ENCODE peak calls at places on chromosome 7, in six cellular contexts. Y is HEK293T, P is IMR-90, N is A549, R is HepG2, I is K562. T is an unnamed sample.

GRCh38 chr7:31029674-31030073 is 22.4 kb upstream of the ADCYAP1R1 start:
- DNase-seq in Y (no peak), P (no peak), N (no peak), R (no peak), I (no peak), T (no peak)

GRCh38 chr7:34090796-34091195 is 185.5 kb downstream of the BMPER start:
- DNase-seq in Y (no peak), P (peak), N (no peak), R (no peak), I (no peak), T (no peak)

GRCh38 chr7:140212100-140212881 is 35.5 kb upstream of the KDM7A start:
- DNase-seq in Y (no peak), P (peak), N (no peak), R (no peak), I (no peak), T (peak)

GRCh38 chr7:3495957-3496356 is 194.9 kb downstream of the SDK1 start:
- DNase-seq in Y (no peak), P (no peak), N (no peak), R (no peak), I (no peak), T (no peak)

GRCh38 chr7:74012842-74013249 is 15.1 kb upstream of the ELN start:
- DNase-seq in Y (no peak), P (peak), N (no peak), R (no peak), I (no peak), T (peak)

GRCh38 chr7:136526408-136527105 is 341.9 kb upstream of the CHRM2 start:
- DNase-seq in Y (no peak), P (no peak), N (no peak), R (no peak), I (no peak), T (no peak)

GRCh38 chr7:138258194-138258554 is 181.9 kb downstream of the AKR1D1 start:
- DNase-seq in Y (no peak), P (no peak), N (no peak), R (peak), I (no peak), T (no peak)

GRCh38 chr7:78323118-78323517 is 524.5 kb downstream of the PHTF2 start:
- DNase-seq in Y (no peak), P (no peak), N (no peak), R (no peak), I (no peak), T (no peak)

GRCh38 chr7:5773661-5774086 is 7.8 kb downstream of the RNF216 start:
- DNase-seq in Y (no peak), P (peak), N (peak), R (peak), I (peak), T (no peak)

GRCh38 chr7:39130740-39131538 is 153.2 kb downstream of the POU6F2 start:
- DNase-seq in Y (no peak), P (no peak), N (no peak), R (no peak), I (no peak), T (no peak)

GRCh38 chr7:92880212-92881090 is 44.1 kb upstream of the CDK6 start:
- DNase-seq in Y (no peak), P (no peak), N (peak), R (peak), I (no peak), T (no peak)

GRCh38 chr7:107857541-107857912 is 33.5 kb upstream of the DLD start:
- DNase-seq in Y (no peak), P (peak), N (no peak), R (peak), I (no peak), T (no peak)

GRCh38 chr7:133676805-133677370 is 424.0 kb downstream of the EXOC4 start:
- DNase-seq in Y (no peak), P (peak), N (peak), R (no peak), I (no peak), T (no peak)

GRCh38 chr7:143396625-143397556 is 11.8 kb downstream of the EPHA1 start:
- DNase-seq in Y (no peak), P (peak), N (no peak), R (no peak), I (no peak), T (no peak)

GRCh38 chr7:1853619-1854520 is 183.8 kb downstream of the ELFN1 start:
- DNase-seq in Y (no peak), P (no peak), N (no peak), R (no peak), I (peak), T (no peak)

GRCh38 chr7:28937103-28937502 is 21.0 kb downstream of the TRIL start:
- DNase-seq in Y (no peak), P (no peak), N (no peak), R (no peak), I (no peak), T (no peak)

GRCh38 chr7:114930107-114930521 is 8.2 kb downstream of the MDFIC start:
- DNase-seq in Y (no peak), P (peak), N (no peak), R (no peak), I (no peak), T (no peak)

GRCh38 chr7:129782257-129783096 is 170.3 kb downstream of the UBE2H start:
- DNase-seq in Y (no peak), P (no peak), N (no peak), R (no peak), I (no peak), T (no peak)

GRCh38 chr7:129784437-129784782 is 168.3 kb downstream of the UBE2H start:
- DNase-seq in Y (no peak), P (no peak), N (no peak), R (no peak), I (no peak), T (no peak)

GRCh38 chr7:129784783-129785456 is 167.8 kb downstream of the UBE2H start:
- DNase-seq in Y (no peak), P (no peak), N (no peak), R (no peak), I (peak), T (peak)

GRCh38 chr7:129781856-129782256 is 170.3 kb downstream of the NRF1 start:
- DNase-seq in Y (no peak), P (no peak), N (no peak), R (no peak), I (peak), T (no peak)

DNA sequence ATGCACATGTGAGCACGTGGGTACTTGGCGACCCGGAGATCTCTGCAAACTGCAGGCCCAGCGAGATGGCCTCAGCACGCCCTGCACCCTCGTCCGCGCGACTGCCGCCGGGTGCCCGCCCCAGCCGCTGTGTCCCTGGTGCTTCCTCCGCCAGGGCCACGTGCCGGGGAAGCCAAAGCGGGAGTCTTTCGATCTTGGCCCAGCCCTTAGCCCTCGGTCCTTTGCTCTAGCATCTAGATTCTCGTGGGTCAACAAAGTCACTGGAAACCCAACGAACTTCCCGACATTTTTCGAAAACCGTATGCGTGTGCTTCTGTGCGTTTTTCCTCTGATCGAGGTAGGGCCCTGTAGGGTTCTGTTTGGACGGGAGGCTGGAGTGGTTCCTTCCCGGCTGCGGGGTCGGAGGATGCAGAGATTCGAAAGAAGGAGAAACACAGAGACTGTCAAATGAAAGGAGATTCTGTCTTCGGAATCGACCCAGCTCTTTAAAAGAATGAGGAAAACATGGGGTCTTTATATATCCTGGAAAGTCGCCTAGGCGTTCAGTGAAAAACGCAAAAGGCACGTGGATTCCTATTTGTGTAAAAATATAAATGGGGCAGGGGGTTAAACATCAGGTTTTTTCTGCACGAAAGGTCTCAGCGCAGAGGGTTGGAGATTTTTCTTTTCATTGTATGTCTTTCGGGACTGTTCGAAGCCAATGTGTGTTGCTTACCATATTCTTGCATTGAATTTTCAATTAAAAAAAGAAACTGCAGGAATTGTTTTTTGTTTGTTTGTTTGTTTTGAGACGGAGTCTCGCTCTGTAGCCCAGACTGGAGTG is 169.5 kb downstream of the UBE2H start:
- DNase-seq in Y (no peak), P (no peak), N (no peak), R (no peak), I (no peak), T (no peak)
- TF ChIP-seq BHLHE40 in Y (no peak), P (no peak), N (no peak), R (no peak), I (no peak), T (no peak)

DNA sequence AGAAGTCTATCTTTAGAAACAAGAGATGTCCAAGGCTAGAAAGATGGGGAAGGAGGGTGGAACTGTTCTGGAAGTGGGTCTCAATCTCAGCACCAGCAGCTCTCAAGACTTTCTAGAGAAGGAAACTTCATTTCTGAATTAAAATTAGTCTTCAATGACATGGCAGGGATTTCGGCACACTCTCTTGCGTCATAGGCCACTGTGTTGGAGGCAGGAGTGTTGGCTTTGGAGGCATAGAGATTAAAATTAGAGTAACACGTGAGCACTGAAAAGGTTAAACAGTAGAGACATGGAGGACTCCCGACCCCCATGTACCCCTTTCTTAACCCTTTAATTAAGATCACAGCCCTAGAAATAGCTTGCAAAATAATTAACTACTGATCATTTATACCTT is 43.3 kb downstream of the EGFR start:
- DNase-seq in Y (no peak), P (no peak), N (no peak), R (no peak), I (no peak), T (no peak)
- TF ChIP-seq BHLHE40 in Y (no peak), P (no peak), N (no peak), R (no peak), I (no peak), T (no peak)

GRCh38 chr7:21939136-21939857 is 6.4 kb downstream of the CDCA7L start:
- DNase-seq in Y (no peak), P (no peak), N (no peak), R (no peak), I (no peak), T (peak)
- TF ChIP-seq BHLHE40 in Y (no peak), P (no peak), N (no peak), R (no peak), I (no peak), T (peak)

GRCh38 chr7:151789380-151789947 is 87.5 kb downstream of the PRKAG2 start:
- DNase-seq in Y (no peak), P (no peak), N (no peak), R (no peak), I (no peak), T (no peak)
- TF ChIP-seq BHLHE40 in Y (no peak), P (no peak), N (no peak), R (no peak), I (no peak), T (no peak)

DNA sequence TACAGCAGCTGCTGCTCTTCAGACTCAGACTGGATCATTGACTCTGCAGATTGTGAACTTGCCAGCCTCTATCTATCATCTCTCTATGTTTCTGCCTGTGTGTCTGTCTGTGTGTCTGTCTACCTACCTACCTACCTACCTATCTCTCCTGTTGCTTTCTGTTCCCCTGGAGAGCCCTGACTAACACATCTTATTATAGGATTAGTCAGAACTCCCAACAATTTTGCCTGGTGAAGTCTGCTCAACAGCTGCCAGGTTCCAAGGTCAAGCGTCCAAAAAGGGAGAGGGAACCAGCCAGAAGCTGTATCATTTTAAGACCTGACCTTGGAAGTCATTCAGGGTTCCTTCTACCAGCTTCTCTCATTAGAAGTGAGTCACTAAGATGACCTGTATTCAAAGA is 579.0 kb upstream of the DPP6 start:
- DNase-seq in Y (no peak), P (no peak), N (no peak), R (no peak), I (no peak), T (no peak)
- TF ChIP-seq BHLHE40 in Y (no peak), P (no peak), N (no peak), R (no peak), I (no peak), T (no peak)

DNA sequence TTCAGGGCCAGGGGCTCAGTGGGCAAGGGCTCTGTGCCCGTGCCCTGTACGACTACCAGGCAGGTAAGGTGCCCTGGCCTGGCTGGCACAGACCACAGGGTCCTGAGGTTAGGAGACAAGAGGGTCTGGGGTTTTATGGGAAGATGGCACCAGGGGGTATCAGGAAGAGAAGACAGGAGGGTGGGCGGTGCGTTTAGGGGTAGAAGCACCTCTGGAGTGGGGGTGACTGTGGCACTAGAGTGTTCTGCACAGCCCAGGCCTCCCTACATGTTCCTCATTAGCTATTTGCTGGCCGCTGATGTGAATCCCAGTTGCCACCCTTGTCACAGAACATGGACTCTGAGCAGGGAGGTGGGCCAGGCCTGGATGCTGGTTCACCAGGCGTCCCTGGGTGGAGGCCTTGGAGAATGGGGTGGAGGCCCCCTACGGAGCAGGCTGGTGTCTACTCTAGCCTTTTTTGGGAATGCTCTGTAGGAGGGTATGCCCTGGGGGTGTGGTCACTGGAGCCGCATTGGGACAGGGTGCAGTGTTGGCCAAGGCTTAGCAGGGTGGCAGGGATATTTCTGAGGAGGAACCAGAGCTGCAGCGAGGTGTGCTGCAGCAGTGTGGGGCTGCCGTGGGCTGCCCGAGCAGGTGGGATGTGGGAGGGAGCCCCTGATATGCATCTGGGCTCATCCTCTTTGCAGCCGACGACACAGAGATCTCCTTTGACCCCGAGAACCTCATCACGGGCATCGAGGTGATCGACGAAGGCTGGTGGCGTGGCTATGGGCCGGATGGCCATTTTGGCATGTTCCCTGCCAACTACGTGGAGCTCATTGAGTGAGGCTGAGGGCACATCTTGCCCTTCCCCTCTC is 5.0 kb downstream of the PGAM2 start:
- DNase-seq in Y (no peak), P (no peak), N (no peak), R (no peak), I (no peak), T (no peak)
- TF ChIP-seq BHLHE40 in Y (no peak), P (no peak), N (no peak), R (no peak), I (no peak), T (no peak)

GRCh38 chr7:141369422-141369821 is 181.8 kb upstream of the AGK start:
- DNase-seq in Y (no peak), P (no peak), N (no peak), R (no peak), I (no peak), T (no peak)
- TF ChIP-seq BHLHE40 in Y (no peak), P (no peak), N (no peak), R (no peak), I (no peak), T (no peak)

GRCh38 chr7:47771301-47771989 is 176.8 kb downstream of the PKD1L1 start:
- DNase-seq in Y (no peak), P (no peak), N (peak), R (no peak), I (no peak), T (no peak)
- TF ChIP-seq BHLHE40 in Y (no peak), P (no peak), N (no peak), R (no peak), I (no peak), T (no peak)